ENCODE peak calls at places on chromosomes 12 and 14, in five cellular contexts. E, K, U, Q and A are unnamed samples.

GRCh38 chr14:55127491-55127951 is 1.5 kb upstream of the LGALS3 start:
- DNase-seq in Q (no peak), E (no peak), K (no peak), U (no peak), A (peak)

GRCh38 chr14:96086574-96087077 is 47.5 kb downstream of the C14orf132 start:
- DNase-seq in Q (no peak), K (no peak), E (no peak), U (no peak), A (no peak)

GRCh38 chr12:102120886-102121285 is 903 bp downstream of the PARPBP start:
- DNase-seq in E (peak), U (peak), K (peak), Q (peak), A (peak)

GRCh38 chr12:16037533-16037932 is 126.4 kb downstream of the DERA start:
- DNase-seq in E (no peak), K (no peak), Q (peak), U (no peak), A (no peak)

GRCh38 chr12:109738878-109739665 is 25.4 kb downstream of the FAM222A start:
- DNase-seq in Q (no peak), U (no peak), K (peak), E (no peak), A (no peak)

GRCh38 chr14:34665785-34666425 is 36.0 kb upstream of the SNX6 start:
- DNase-seq in Q (no peak), U (peak), K (no peak), E (no peak), A (peak)

GRCh38 chr14:54762296-54762695 is 140.3 kb downstream of the GCH1 start:
- DNase-seq in E (no peak), Q (no peak), K (no peak), U (peak), A (no peak)

GRCh38 chr12:121513464-121514183 is 67.2 kb downstream of the KDM2B start:
- DNase-seq in K (peak), U (no peak), E (peak), Q (peak), A (peak)

GRCh38 chr12:11580125-11580751 is 69.2 kb upstream of the ETV6 start:
- DNase-seq in K (no peak), E (no peak), U (peak), Q (no peak), A (peak)

GRCh38 chr12:58888131-58888783 is 32.0 kb downstream of the LRIG3 start:
- DNase-seq in Q (no peak), E (no peak), K (no peak), U (peak), A (no peak)

GRCh38 chr14:60656755-60657608 is 7.7 kb upstream of the SIX1 start:
- DNase-seq in K (peak), Q (peak), U (peak), E (no peak), A (peak)

GRCh38 chr14:58465425-58465824 is 37.9 kb downstream of the KIAA0586 start:
- DNase-seq in U (peak), Q (peak), E (no peak), K (no peak), A (no peak)

GRCh38 chr14:99475179-99475578 is 5.5 kb downstream of the SETD3 start:
- DNase-seq in K (no peak), U (no peak), E (no peak), Q (no peak), A (no peak)

GRCh38 chr12:58491296-58491695 is 429.0 kb downstream of the LRIG3 start:
- DNase-seq in Q (no peak), K (no peak), U (no peak), E (no peak), A (no peak)

GRCh38 chr12:13661005-13661887 is 320.2 kb downstream of the GRIN2B start:
- DNase-seq in K (peak), U (peak), E (peak), Q (peak), A (peak)

GRCh38 chr12:14950982-14951746 is 10.2 kb downstream of the ARHGDIB start:
- DNase-seq in K (no peak), U (no peak), Q (peak), E (peak), A (no peak)

DNA sequence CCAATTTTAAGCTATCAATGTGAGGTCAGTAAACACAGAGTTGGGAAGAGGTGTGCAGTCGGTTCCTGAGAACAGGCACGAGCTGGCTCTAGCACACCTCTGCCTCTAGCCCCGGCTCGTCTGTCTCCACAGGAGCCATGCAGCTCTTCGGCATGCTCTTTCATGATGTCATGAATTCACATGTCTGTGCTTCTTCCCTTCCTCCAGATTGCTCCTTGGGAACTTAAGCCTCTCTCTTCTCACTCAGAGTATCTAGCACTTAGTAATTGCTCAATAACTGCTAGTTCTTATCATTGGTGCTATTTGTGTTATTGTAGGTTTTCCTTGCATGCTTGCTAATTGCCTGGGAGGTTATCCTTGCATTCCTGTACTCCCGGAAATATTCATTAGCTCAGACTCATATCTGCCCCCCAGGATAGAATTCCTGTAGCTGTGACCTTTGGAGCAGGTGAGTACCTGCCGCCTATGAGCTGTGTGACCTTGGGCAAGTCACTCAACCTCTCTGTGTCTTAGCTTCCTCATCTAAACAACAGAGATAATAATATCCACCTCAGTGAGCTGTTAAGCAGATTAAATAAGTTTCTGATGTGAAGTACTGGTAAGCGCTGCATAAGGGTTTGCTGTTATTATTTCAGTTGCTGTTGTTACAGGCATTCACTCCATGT is 19.5 kb downstream of the FAM181A start:
- DNase-seq in E (no peak), U (no peak), Q (no peak), K (no peak), A (no peak)
- TF ChIP-seq MAX in E (no peak), U (no peak), Q (no peak), K (no peak), A (no peak)

GRCh38 chr12:49389092-49389703 is 21.9 kb downstream of the SPATS2 start:
- DNase-seq in U (no peak), Q (no peak), E (no peak), K (no peak), A (peak)
- TF ChIP-seq MAX in U (no peak), Q (no peak), E (no peak), K (no peak), A (no peak)

GRCh38 chr14:104974665-104975390 is 3.3 kb downstream of the AHNAK2 start:
- DNase-seq in K (no peak), U (no peak), E (no peak), Q (no peak), A (no peak)

GRCh38 chr14:104974146-104974541 is 4.0 kb downstream of the AHNAK2 start:
- DNase-seq in Q (no peak), U (no peak), K (no peak), E (no peak), A (no peak)

GRCh38 chr14:104977008-104977680 is 1.0 kb downstream of the AHNAK2 start:
- DNase-seq in K (no peak), U (no peak), Q (no peak), E (no peak), A (no peak)

GRCh38 chr14:104976198-104977007 is 1.8 kb downstream of the AHNAK2 start:
- DNase-seq in Q (peak), U (peak), K (peak), E (peak), A (peak)

DNA sequence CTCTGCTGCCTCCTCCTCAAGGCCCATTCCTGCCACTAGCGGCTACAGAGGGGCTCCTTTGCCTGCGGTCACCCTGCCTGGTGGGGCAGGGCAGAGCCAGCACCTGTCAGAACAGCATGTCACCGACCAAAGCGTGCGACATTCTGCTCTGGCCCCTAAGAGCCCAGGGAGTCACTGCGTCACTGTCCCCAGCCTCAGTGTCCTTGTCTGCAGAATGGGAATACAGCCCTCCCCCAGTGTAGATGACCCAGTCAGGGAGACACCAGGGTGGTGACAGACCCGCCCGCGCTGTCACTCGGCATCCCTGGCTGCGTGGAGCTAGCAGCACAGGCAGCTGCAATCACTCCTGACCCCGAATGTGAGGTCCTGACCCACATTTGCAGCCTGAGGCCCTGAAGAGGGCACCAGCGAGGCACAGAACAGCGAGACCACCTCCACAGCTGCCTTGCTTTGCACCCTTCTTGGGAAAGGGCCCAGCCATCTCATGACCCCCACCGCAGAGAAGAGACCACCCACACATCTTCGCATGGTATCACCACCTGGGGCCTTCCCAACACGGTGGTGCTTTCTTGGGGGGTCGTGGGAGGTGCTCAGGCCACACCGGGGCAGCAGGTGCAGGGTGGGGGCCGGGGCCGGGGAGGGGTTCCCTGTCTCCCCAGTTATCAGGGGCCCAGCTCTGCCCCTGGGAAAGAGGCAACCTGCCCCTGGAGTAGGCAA is 2.5 kb downstream of the AHNAK2 start:
- DNase-seq in K (peak), U (no peak), E (no peak), Q (no peak), A (peak)
- TF ChIP-seq MAX in K (no peak), U (no peak), E (no peak), Q (no peak), A (no peak)

DNA sequence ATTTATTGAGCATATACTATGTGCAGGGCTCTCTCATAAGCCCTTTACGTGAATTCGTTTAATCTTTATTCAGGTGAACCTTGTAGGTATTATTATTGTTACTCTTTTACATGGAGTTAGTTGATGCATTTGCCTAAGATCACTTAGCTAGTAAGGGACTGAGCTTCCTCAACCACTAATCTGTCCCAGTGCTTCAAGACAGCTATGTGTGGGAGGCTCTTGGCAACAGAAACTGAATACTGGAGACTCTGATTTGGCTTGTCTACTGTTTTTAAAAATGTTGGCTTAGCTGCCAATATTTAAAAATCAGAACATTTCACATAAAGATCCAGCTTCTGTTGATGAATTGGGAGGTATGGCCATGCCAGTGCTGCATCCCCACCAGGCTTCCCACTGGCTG is 6.8 kb downstream of the KNTC1 start:
- DNase-seq in K (no peak), Q (no peak), U (no peak), E (no peak), A (no peak)
- TF ChIP-seq MAX in K (no peak), Q (no peak), U (no peak), E (no peak), A (no peak)